ENCODE peak calls at places on chromosomes 13 and 19, in five cellular contexts. W is progenitor cell of endocrine pancreas, F is left lung, L is WTC11, A is endothelial cell. M is an unnamed sample.

GRCh38 chr19:51694318-51695085 is 1.4 kb downstream of the SPACA6 start:
- DNase-seq in A (no peak), F (no peak), W (no peak), L (no peak), M (no peak)

GRCh38 chr13:28850226-28850625 is 30.1 kb downstream of the MTUS2 start:
- DNase-seq in L (no peak), A (no peak), W (no peak), F (no peak), M (no peak)

GRCh38 chr19:17202249-17202648 is 12.9 kb upstream of the USE1 start:
- DNase-seq in L (no peak), F (no peak), W (no peak), A (no peak), M (no peak)

GRCh38 chr13:30617315-30618185 is at the start of gene USPL1:
- DNase-seq in F (peak), W (peak), A (peak), L (peak), M (peak)

GRCh38 chr13:20814224-20814910 is 40.6 kb upstream of the EEF1AKMT1 start:
- DNase-seq in L (no peak), A (no peak), F (peak), W (no peak), M (no peak)

GRCh38 chr13:58994778-58995177 is 1169.0 kb downstream of the DIAPH3 start:
- DNase-seq in F (no peak), A (no peak), L (no peak), W (no peak), M (no peak)

GRCh38 chr13:27954406-27954851 is 14.7 kb downstream of the CDX2 start:
- DNase-seq in W (no peak), L (peak), F (peak), A (no peak), M (peak)

GRCh38 chr19:9945319-9945966 is 9.1 kb upstream of the OLFM2 start:
- DNase-seq in L (peak), A (no peak), W (no peak), F (no peak), M (peak)

GRCh38 chr19:51507209-51507608 is 5.6 kb upstream of the SIGLEC12 start:
- DNase-seq in F (no peak), A (no peak), L (no peak), W (no peak), M (no peak)

M was measured in nephron progenitor cell.